ENCODE peak calls at places on chromosome 1, in four cellular contexts. O, R, X and K are unnamed samples.

GRCh38 chr1:14259191-14259757 is 339.2 kb upstream of the KAZN start:
- DNase-seq in O (no peak), R (no peak), X (no peak), K (no peak)

GRCh38 chr1:43288785-43289466 is 3.5 kb upstream of the C1orf210 start:
- DNase-seq in O (no peak), R (no peak), X (no peak), K (no peak)

GRCh38 chr1:164912290-164912689 is 353.3 kb downstream of the PBX1 start:
- DNase-seq in O (no peak), R (no peak), X (no peak), K (no peak)

GRCh38 chr1:43591181-43591580 is 58.8 kb upstream of the KDM4A start:
- DNase-seq in O (no peak), R (no peak), X (no peak), K (no peak)

GRCh38 chr1:92040971-92041370 is 11.2 kb downstream of the EPHX4 start:
- DNase-seq in O (no peak), R (no peak), X (no peak), K (no peak)

GRCh38 chr1:90147093-90147492 is 152.2 kb downstream of the ZNF326 start:
- DNase-seq in O (no peak), R (no peak), X (no peak), K (no peak)

GRCh38 chr1:19213580-19213979 is 3.5 kb upstream of the UBR4 start:
- DNase-seq in O (no peak), R (no peak), X (no peak), K (no peak)

GRCh38 chr1:119736649-119737039 is 24.9 kb downstream of the PHGDH start:
- DNase-seq in O (no peak), R (no peak), X (no peak), K (no peak)

GRCh38 chr1:67367370-67368345 is 60.0 kb downstream of the IL12RB2 start:
- DNase-seq in O (no peak), R (peak; percentile 78), X (no peak), K (peak; percentile 69)

DNA sequence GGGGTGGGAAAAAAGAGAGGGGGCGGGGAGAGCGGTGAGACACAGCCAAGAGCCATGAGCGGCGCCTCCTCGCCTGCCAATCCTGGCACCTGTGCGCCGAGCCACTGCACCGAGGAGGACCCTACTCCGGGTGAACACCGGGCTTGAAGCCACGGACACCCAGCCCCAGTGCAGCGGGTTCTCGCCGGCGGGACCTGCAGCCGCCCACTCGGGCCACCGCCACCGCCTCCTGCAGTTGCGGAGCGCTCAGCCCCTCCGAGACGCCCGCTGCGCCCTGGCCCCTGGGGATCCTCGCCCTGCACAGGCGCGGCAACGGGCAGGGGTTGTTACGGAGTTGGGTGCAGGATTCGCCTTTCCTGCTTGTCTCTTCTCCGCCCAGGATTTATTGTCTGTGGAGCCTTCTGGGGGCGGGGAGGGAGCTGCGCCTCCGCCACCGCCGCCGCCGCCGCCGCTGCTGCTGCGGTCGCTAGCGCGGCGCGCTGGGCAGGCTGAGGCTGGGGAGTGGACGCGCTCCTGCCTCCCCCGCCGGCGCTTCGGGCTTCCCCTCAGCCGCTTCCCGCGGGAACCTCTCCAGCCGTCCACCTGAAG is at the start of gene LRRC7:
- DNase-seq in O (no peak), R (peak; percentile 74), X (no peak), K (no peak)
- TF ChIP-seq TCF12 in O (no peak), R (no peak), X (no peak), K (no peak)

GRCh38 chr1:201881617-201882016 is 7.1 kb upstream of the SHISA4 start:
- DNase-seq in O (no peak), R (no peak), X (no peak), K (no peak)

GRCh38 chr1:201880928-201881571 is 7.6 kb upstream of the SHISA4 start:
- DNase-seq in O (no peak), R (no peak), X (no peak), K (no peak)

GRCh38 chr1:201876148-201876547 is 12.6 kb upstream of the SHISA4 start:
- DNase-seq in O (no peak), R (no peak), X (no peak), K (no peak)

GRCh38 chr1:201874672-201875071 is 14.0 kb upstream of the SHISA4 start:
- DNase-seq in O (no peak), R (no peak), X (no peak), K (no peak)

DNA sequence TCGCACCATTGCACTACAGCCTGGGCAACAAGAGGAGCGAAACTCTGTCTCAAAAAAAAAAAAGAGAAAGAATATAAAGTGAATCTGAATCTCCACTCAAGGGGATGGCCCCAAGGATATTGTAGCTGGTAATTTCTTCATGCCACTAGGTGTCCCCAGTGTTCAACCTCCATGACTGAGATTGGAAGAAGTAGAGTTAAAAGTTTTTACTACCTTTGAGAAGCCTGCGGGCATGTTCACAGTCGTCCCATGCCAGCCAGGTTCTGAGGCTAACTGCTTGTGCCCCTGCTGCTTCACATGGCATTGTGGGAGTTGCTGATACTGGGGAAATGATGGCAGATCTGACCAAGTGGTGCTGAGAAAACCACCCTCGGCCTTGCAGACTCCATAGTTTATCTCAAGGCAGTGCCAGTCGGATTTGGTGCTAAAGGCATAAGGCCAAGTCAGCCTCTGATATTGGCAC is 10.8 kb upstream of the SHISA4 start:
- DNase-seq in O (no peak), R (peak; percentile 46), X (no peak), K (peak; percentile 40)
- TF ChIP-seq TCF12 in O (no peak), R (no peak), X (no peak), K (no peak)

DNA sequence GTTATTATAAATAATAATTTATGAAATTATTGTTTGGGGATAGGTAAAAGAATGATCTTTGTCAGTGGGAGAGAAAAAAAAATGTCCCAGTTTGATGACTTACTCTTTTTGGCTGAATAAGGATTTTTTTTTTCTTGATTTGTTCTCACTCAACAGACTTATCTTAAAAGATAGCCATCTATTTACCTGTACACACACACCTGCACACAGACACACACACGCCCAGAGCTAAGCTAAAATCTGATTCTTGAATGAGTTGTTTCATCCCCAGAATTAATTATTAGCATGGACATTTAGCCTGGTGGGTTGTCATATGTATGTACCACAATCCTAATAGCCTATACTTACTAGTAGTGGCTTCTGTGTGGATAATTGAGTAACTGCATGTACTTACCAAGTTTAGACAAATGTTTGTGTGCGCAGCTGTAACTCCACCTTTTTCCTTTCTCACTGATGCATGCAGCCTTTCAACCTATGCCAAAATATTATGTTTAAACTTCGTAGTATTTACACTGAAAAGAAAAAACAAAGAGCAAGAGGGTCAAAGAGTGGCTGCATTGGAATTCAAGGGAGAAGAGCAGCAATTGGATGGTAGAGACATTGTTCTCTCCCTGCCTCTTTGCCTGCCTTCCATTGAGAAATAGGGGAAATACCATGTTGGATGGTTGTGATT is 174.3 kb downstream of the ADGRL2 start:
- DNase-seq in O (no peak), R (no peak), X (no peak), K (peak; percentile 72)
- TF ChIP-seq TCF12 in O (no peak), R (no peak), X (no peak), K (no peak)

GRCh38 chr1:9700340-9700739 is 48.8 kb downstream of the PIK3CD start:
- DNase-seq in O (no peak), R (peak; percentile 22), X (no peak), K (no peak)
- TF ChIP-seq TCF12 in O (no peak), R (peak; percentile 54), X (no peak), K (no peak)

DNA sequence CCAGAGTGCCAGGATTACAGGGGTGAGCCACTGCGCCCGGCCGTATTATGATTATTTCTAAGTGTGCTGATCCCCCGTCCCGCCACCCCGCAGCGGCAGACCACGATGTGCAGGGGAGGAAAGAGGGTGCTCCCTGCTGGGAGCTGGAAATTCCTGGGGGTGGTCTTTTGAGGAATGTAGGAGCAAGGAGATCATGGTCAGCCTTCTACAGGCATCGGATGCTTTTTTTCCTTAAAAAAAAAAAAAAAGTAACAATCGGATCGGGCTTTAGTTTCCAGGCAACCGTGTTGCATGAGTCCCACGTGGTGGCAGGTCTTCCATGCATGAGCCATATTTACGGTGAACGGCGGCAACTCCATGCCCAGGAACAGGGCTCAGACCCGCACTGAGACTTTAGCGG is 74.2 kb upstream of the COX20 start:
- DNase-seq in O (no peak), R (peak; percentile 70), X (no peak), K (no peak)
- TF ChIP-seq TCF12 in O (no peak), R (no peak), X (no peak), K (no peak)

GRCh38 chr1:108556079-108556478 is 3.8 kb upstream of the EEIG2 start:
- DNase-seq in O (no peak), R (no peak), X (no peak), K (no peak)
- TF ChIP-seq TCF12 in O (no peak), R (no peak), X (no peak), K (no peak)

GRCh38 chr1:48203287-48203900 is 19.1 kb upstream of the SLC5A9 start:
- DNase-seq in O (no peak), R (peak; percentile 61), X (no peak), K (peak; percentile 33)
- TF ChIP-seq TCF12 in O (no peak), R (no peak), X (no peak), K (no peak)